ENCODE peak calls at places on chromosomes 2 and 18, in four cellular contexts. H is NT2/D1, F is HepG2, P is H1. L is an unnamed sample.

GRCh38 chr2:45263147-45263546 is 253.9 kb upstream of the SIX2 start:
- DNase-seq in F (no peak), P (peak), H (no peak), L (no peak)

GRCh38 chr2:160876765-160877164 is 283.5 kb upstream of the TANK start:
- DNase-seq in H (no peak), P (no peak), F (no peak), L (no peak)

GRCh38 chr2:186135697-186136096 is 350.4 kb upstream of the ZC3H15 start:
- DNase-seq in F (no peak), P (no peak), H (no peak), L (no peak)

GRCh38 chr2:222753251-222753824 is 81.9 kb downstream of the MOGAT1 start:
- DNase-seq in H (no peak), F (no peak), P (no peak), L (peak)

GRCh38 chr2:10352361-10352760 is 49.7 kb downstream of the HPCAL1 start:
- DNase-seq in F (no peak), P (no peak), H (no peak), L (no peak)

GRCh38 chr18:74965682-74966081 is 243.3 kb downstream of the PTGR3 start:
- DNase-seq in H (no peak), F (no peak), P (no peak), L (no peak)

GRCh38 chr18:4544131-4544530 is 89.0 kb upstream of the DLGAP1 start:
- DNase-seq in P (no peak), F (no peak), H (no peak), L (no peak)

GRCh38 chr2:29855924-29856639 is 65.3 kb downstream of the ALK start:
- DNase-seq in F (no peak), P (no peak), H (no peak), L (no peak)

GRCh38 chr18:78363556-78363955 is 616.1 kb upstream of the SALL3 start:
- DNase-seq in P (no peak), F (no peak), H (no peak), L (no peak)

GRCh38 chr18:23881778-23882177 is 132.8 kb upstream of the TTC39C start:
- DNase-seq in P (no peak), F (no peak), H (no peak), L (no peak)

GRCh38 chr2:207254526-207255464 is 89.0 kb upstream of the KLF7 start:
- DNase-seq in P (no peak), H (no peak), F (no peak), L (no peak)

GRCh38 chr2:157194097-157194688 is 63.3 kb upstream of the GALNT5 start:
- DNase-seq in P (no peak), F (peak), H (peak), L (peak)

GRCh38 chr18:37631422-37631821 is 65.8 kb upstream of the CELF4 start:
- DNase-seq in F (no peak), H (no peak), P (no peak), L (no peak)

GRCh38 chr18:46261799-46262198 is 157.6 kb downstream of the HAUS1 start:
- DNase-seq in H (peak), P (no peak), F (no peak), L (no peak)

GRCh38 chr2:201256001-201256544 is 4.3 kb upstream of the CASP8 start:
- DNase-seq in F (no peak), H (no peak), P (peak), L (no peak)

GRCh38 chr18:35345460-35345921 is 1.3 kb upstream of the ZNF24 start:
- DNase-seq in F (peak), H (no peak), P (no peak), L (peak)

GRCh38 chr2:100197643-100198153 is 55.3 kb upstream of the AFF3 start:
- DNase-seq in P (peak), F (no peak), H (peak), L (no peak)

GRCh38 chr18:70004698-70005097 is 57.0 kb upstream of the CD226 start:
- DNase-seq in P (no peak), F (no peak), H (no peak), L (no peak)

GRCh38 chr2:47815764-47816163 is 32.8 kb downstream of the MSH6 start:
- DNase-seq in P (no peak), H (no peak), F (no peak), L (no peak)

GRCh38 chr2:38239452-38239851 is 137.6 kb downstream of the ATL2 start:
- DNase-seq in P (no peak), H (no peak), F (no peak), L (no peak)

GRCh38 chr18:24396082-24396623 is 1.5 kb downstream of the OSBPL1A start:
- DNase-seq in F (no peak), H (no peak), P (no peak), L (no peak)

GRCh38 chr18:10051877-10052631 is 138.2 kb downstream of the VAPA start:
- DNase-seq in H (no peak), F (peak), P (no peak), L (no peak)

GRCh38 chr2:128032092-128032491 is 4.2 kb upstream of the SAP130 start:
- DNase-seq in P (no peak), F (no peak), H (no peak), L (no peak)

GRCh38 chr2:108351889-108352288 is 25.9 kb upstream of the SULT1C4 start:
- DNase-seq in P (no peak), H (no peak), F (no peak), L (no peak)

GRCh38 chr2:27720004-27720551 is 51.4 kb upstream of the MRPL33 start:
- DNase-seq in H (no peak), F (peak), P (no peak), L (no peak)

GRCh38 chr2:181471227-181471626 is 14.0 kb downstream of the ITGA4 start:
- DNase-seq in P (no peak), F (no peak), H (no peak), L (no peak)

GRCh38 chr18:13612111-13612997 is 114.0 kb downstream of the FAM210A start:
- DNase-seq in H (no peak), F (no peak), P (no peak), L (no peak)

GRCh38 chr2:88667219-88667618 is 24.3 kb upstream of the RPIA start:
- DNase-seq in P (no peak), H (no peak), F (no peak), L (no peak)

GRCh38 chr2:45746888-45747287 is 95.4 kb downstream of the PRKCE start:
- DNase-seq in P (no peak), F (no peak), H (no peak), L (no peak)

GRCh38 chr18:23838233-23838632 is 149.0 kb downstream of the LAMA3 start:
- DNase-seq in P (no peak), H (no peak), F (no peak), L (no peak)

GRCh38 chr18:55387139-55387984 is 200.6 kb downstream of the TCF4 start:
- DNase-seq in H (no peak), P (no peak), F (peak), L (no peak)

GRCh38 chr2:149160701-149161217 is 122.3 kb downstream of the LYPD6B start:
- DNase-seq in P (no peak), H (no peak), F (no peak), L (no peak)

GRCh38 chr2:74602553-74603281 is 45.4 kb downstream of the M1AP start:
- DNase-seq in H (no peak), P (no peak), F (no peak), L (no peak)

GRCh38 chr2:10257500-10258147 is 45.1 kb upstream of the HPCAL1 start:
- DNase-seq in H (no peak), P (no peak), F (no peak), L (no peak)

GRCh38 chr2:177832611-177833133 is 239.9 kb downstream of the PDE11A start:
- DNase-seq in P (no peak), H (no peak), F (no peak), L (no peak)

GRCh38 chr2:159462961-159463360 is 153.4 kb downstream of the BAZ2B start:
- DNase-seq in F (no peak), H (no peak), P (no peak), L (no peak)

GRCh38 chr2:1170711-1171110 is 220.1 kb downstream of the SNTG2 start:
- DNase-seq in H (no peak), P (no peak), F (no peak), L (no peak)

DNA sequence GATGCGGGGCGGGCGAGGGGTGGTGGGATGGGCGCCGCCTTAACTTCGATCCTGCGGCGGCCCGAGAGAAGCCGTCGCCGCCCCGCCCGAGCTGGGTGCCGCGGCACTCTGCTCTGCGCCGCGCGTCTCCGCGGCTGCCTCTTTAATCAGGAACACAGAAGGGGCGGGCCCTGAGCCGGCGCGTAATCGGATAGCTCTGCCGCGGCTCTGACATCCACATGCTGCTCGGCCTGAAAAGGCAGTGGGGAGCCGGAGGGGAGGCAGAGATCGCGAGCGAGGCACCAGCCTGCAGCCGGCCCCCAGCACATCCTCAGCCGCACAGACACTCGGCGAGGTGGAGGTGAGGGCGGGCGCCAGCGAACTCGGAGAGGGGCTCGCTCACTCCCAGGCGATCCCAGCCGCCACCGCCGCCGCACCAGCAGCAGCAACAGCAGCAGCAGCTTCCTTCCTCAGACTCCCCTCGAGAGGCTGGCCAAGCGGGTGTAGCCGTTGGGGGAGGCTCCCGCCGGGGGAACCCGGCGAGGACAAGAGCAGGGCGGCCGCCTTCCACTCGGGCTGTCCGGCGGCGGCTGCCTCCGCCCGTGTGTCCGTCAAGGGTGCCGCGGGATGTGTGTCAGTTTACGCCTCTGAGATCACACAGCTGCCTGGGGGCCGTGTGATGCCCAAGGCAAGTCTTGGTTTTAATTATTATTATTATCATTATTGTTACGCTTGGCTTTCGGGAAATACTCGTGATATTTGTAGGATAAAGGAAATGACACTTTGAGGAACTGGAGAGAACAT is at the start of gene NRP2:
- DNase-seq in F (peak), P (peak), H (peak), L (peak)
- TF ChIP-seq SUZ12 in F (no peak), P (no peak), H (no peak), L (no peak)

DNA sequence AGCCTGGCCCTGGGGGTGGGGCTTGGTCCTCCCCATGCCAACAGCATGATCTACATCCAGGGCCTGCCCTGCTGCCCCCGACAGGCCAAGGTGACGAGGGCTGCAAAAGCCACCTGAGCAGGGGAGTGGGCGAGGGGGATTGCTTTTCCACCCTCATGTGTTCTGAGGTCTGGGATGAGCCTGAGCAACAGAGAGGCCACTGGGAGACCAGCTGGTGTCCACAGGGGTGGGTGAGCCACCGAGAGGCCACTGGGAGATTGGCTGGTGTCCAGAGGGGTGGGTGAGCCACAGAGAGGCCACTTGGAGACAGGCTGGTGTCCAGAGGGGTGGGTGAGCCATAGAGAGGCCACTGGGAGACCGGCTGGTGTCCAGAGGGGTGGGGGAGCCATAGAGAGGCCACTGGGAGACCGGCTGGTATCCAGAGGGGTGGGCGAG is 147.4 kb upstream of the GPC1 start:
- DNase-seq in P (no peak), H (no peak), F (no peak), L (no peak)
- TF ChIP-seq SUZ12 in P (no peak), H (no peak), F (no peak), L (no peak)

GRCh38 chr18:49362431-49362830 is 98.0 kb downstream of the DYM start:
- DNase-seq in H (peak), F (no peak), P (no peak), L (no peak)
- TF ChIP-seq SUZ12 in H (no peak), F (no peak), P (no peak), L (no peak)

GRCh38 chr2:199366406-199366805 is 91.3 kb downstream of the SATB2 start:
- DNase-seq in P (no peak), F (peak), H (no peak), L (no peak)

GRCh38 chr2:199364153-199364552 is 93.6 kb downstream of the SATB2 start:
- DNase-seq in P (no peak), H (no peak), F (peak), L (no peak)
- TF ChIP-seq SUZ12 in P (no peak), H (no peak), F (no peak), L (no peak)

DNA sequence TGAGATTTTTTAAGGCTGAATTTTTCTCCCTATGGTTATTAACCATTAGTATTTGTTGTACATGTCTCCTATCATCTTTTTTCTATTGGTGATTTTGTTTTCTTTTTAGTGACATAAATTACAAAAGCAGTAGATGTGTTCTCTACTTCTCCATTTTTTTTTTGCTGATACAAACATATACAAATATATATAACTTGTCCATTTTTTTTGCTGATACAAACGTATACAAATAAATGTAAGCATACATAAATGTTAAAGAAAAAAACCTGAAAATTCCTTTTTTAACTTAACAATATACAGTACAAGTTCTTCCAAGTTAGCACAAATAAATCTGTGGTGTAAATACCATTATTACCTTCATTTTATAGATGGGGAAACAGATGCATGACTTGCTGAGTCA is 2.0 kb downstream of the MSGN1 start:
- DNase-seq in P (no peak), H (no peak), F (no peak), L (no peak)
- TF ChIP-seq SUZ12 in P (no peak), H (no peak), F (no peak), L (no peak)

GRCh38 chr2:229027353-229028115 is 243.6 kb downstream of the PID1 start:
- DNase-seq in F (no peak), H (no peak), P (no peak), L (no peak)

GRCh38 chr2:229033816-229034215 is 237.3 kb downstream of the PID1 start:
- DNase-seq in P (no peak), H (no peak), F (no peak), L (no peak)

DNA sequence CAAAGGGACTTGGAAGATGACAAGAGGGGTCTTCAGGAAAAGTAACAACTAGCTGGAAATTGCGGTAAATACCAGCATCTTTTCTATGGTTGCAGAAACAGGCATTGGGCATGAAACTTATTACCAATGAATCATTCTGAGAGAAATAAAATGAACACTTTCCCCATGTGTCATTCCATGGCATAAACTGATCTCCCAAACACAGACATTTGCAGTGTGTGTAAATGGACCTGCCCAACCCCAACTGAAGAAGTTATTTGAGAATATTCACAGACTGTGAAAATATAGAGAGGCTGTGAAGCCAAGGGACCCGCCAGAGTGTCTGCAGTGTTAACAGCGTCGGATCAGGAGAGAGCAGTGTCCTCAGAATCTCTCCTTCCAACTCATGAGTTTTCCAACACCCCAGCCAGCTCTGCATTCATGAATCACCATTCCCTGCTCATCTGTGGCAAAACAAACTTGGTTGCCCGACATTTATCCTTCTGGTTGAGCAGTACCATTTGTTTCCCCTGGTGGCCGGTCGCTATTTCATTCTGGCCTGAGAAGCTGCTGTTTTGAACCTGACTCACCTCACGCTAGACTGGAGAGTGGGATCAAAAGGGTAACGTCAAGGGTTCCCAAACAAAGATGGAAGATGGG is 238.4 kb downstream of the PID1 start:
- DNase-seq in P (no peak), H (no peak), F (no peak), L (no peak)
- TF ChIP-seq SUZ12 in P (no peak), H (no peak), F (no peak), L (no peak)

L was measured in HEK293T.